ENCODE peak calls at places on chromosome 6, in nine cellular contexts. Z is T1000; Y is A172; T is RPMI8226; M is pons; J is effector CD4-positive, alpha-beta T cell; F is upper lobe of right lung; P is LoVo; D is activated T-cell treated with anti-CD3 and anti-CD28 coated beads for 24 hours. S is an unnamed sample.

GRCh38 chr6:13813011-13813410 is 1.3 kb downstream of the MCUR1 start:
- DNase-seq in Z (no peak), Y (no peak), T (no peak), M (peak; percentile 22), J (no peak), F (no peak), P (no peak), D (no peak), S (no peak)

GRCh38 chr6:90442366-90442765 is 144.5 kb downstream of the MAP3K7 start:
- DNase-seq in Z (no peak), Y (no peak), T (no peak), M (no peak), J (no peak), F (no peak), P (no peak), D (no peak), S (no peak)

GRCh38 chr6:47525330-47526057 is 47.9 kb downstream of the CD2AP start:
- DNase-seq in Z (no peak), Y (no peak), T (no peak), M (no peak), J (no peak), F (no peak), P (no peak), D (no peak), S (no peak)

GRCh38 chr6:85124472-85125428 is 325.1 kb upstream of the NT5E start:
- DNase-seq in Z (no peak), Y (no peak), T (no peak), M (no peak), J (no peak), F (no peak), P (peak; percentile 38), D (no peak), S (no peak)

GRCh38 chr6:102028173-102028572 is 634.7 kb downstream of the GRIK2 start:
- DNase-seq in Z (no peak), Y (no peak), T (no peak), M (no peak), J (no peak), F (no peak), P (no peak), D (no peak), S (no peak)

GRCh38 chr6:79441222-79441621 is 96.0 kb downstream of the LCA5 start:
- DNase-seq in Z (no peak), Y (no peak), T (no peak), M (no peak), J (no peak), F (no peak), P (no peak), D (no peak), S (no peak)

GRCh38 chr6:107121266-107121665 is 6.0 kb upstream of the BEND3 start:
- DNase-seq in Z (no peak), Y (no peak), T (no peak), M (no peak), J (no peak), F (no peak), P (no peak), D (no peak), S (no peak)

GRCh38 chr6:100175814-100176275 is 181.8 kb upstream of the MCHR2 start:
- DNase-seq in Z (peak; percentile 28), Y (peak; percentile 43), T (no peak), M (no peak), J (no peak), F (no peak), P (peak; percentile 1), D (no peak), S (peak; percentile 31)

GRCh38 chr6:169263836-169264608 is 10.4 kb upstream of the THBS2 start:
- DNase-seq in Z (no peak), Y (peak; percentile 41), T (peak; percentile 14), M (peak; percentile 30), J (no peak), F (no peak), P (no peak), D (no peak), S (peak; percentile 66)

GRCh38 chr6:112016335-112016734 is 37.6 kb upstream of the CCN6 start:
- DNase-seq in Z (no peak), Y (peak; percentile 25), T (no peak), M (no peak), J (no peak), F (no peak), P (no peak), D (peak; percentile 57), S (no peak)

GRCh38 chr6:150767585-150768164 is 97.8 kb upstream of the MTHFD1L start:
- DNase-seq in Z (no peak), Y (no peak), T (no peak), M (peak; percentile 55), J (no peak), F (no peak), P (no peak), D (no peak), S (no peak)

GRCh38 chr6:70857387-70858077 is 99.3 kb downstream of the B3GAT2 start:
- DNase-seq in Z (no peak), Y (no peak), T (no peak), M (no peak), J (no peak), F (no peak), P (no peak), D (no peak), S (no peak)

GRCh38 chr6:44630125-44631028 is 242.9 kb downstream of the CDC5L start:
- DNase-seq in Z (peak; percentile 43), Y (peak; percentile 39), T (peak; percentile 47), M (peak; percentile 29), J (no peak), F (no peak), P (peak; percentile 20), D (peak; percentile 16), S (peak; percentile 70)

GRCh38 chr6:14784596-14785360 is 461.1 kb upstream of the JARID2 start:
- DNase-seq in Z (no peak), Y (no peak), T (peak; percentile 51), M (no peak), J (no peak), F (no peak), P (no peak), D (no peak), S (no peak)

GRCh38 chr6:136015531-136015930 is 164.0 kb downstream of the PDE7B start:
- DNase-seq in Z (no peak), Y (no peak), T (no peak), M (no peak), J (no peak), F (no peak), P (no peak), D (no peak), S (no peak)

GRCh38 chr6:155417454-155417853 is 38.2 kb downstream of the NOX3 start:
- DNase-seq in Z (no peak), Y (no peak), T (no peak), M (no peak), J (no peak), F (no peak), P (no peak), D (peak; percentile 3), S (no peak)

GRCh38 chr6:26126394-26127221 is 39.4 kb downstream of the HFE start:
- DNase-seq in Z (no peak), Y (no peak), T (peak; percentile 30), M (no peak), J (no peak), F (no peak), P (no peak), D (no peak), S (peak; percentile 24)

GRCh38 chr6:44052419-44053011 is 74.7 kb downstream of the MRPL14 start:
- DNase-seq in Z (no peak), Y (peak; percentile 84), T (peak; percentile 36), M (no peak), J (no peak), F (peak; percentile 72), P (no peak), D (no peak), S (no peak)

S was measured in Calu3.